ENCODE peak calls at places on chromosomes 2 and 18, in seven cellular contexts. One of them, this sample, is unnamed. For H3K9me3 and H3K4me1, the result is how much of the 10 kb centered on the place peaks cover.

GRCh38 chr2:64750817-64751285 is 97.1 kb upstream of the SERTAD2 start:
- DNase-seq in SK-N-SH: no peak
- DNase-seq in psoas muscle: peak
- DNase-seq in naive thymus-derived CD4-positive, alpha-beta T cell: peak
- DNase-seq in A549: peak
- DNase-seq in fibroblast of lung: peak
- DNase-seq in CD8-positive, alpha-beta T cell: peak
- DNase-seq in this sample: peak

GRCh38 chr18:41871229-41872000 is 83.6 kb upstream of the PIK3C3 start:
- DNase-seq in CD8-positive, alpha-beta T cell: no peak
- DNase-seq in A549: no peak
- DNase-seq in naive thymus-derived CD4-positive, alpha-beta T cell: no peak
- DNase-seq in psoas muscle: no peak
- DNase-seq in fibroblast of lung: no peak
- DNase-seq in SK-N-SH: no peak
- DNase-seq in this sample: peak

GRCh38 chr2:46098606-46099005 is 198.6 kb upstream of the EPAS1 start:
- DNase-seq in CD8-positive, alpha-beta T cell: no peak
- DNase-seq in fibroblast of lung: peak
- DNase-seq in psoas muscle: no peak
- DNase-seq in SK-N-SH: no peak
- DNase-seq in naive thymus-derived CD4-positive, alpha-beta T cell: no peak
- DNase-seq in A549: peak
- DNase-seq in this sample: no peak

GRCh38 chr2:31378389-31378788 is 36.2 kb downstream of the XDH start:
- DNase-seq in naive thymus-derived CD4-positive, alpha-beta T cell: no peak
- DNase-seq in SK-N-SH: no peak
- DNase-seq in A549: no peak
- DNase-seq in fibroblast of lung: no peak
- DNase-seq in psoas muscle: no peak
- DNase-seq in CD8-positive, alpha-beta T cell: no peak
- DNase-seq in this sample: no peak

GRCh38 chr2:83782122-83782521 is 677.0 kb downstream of the SUCLG1 start:
- DNase-seq in SK-N-SH: no peak
- DNase-seq in fibroblast of lung: no peak
- DNase-seq in CD8-positive, alpha-beta T cell: no peak
- DNase-seq in A549: peak
- DNase-seq in naive thymus-derived CD4-positive, alpha-beta T cell: no peak
- DNase-seq in psoas muscle: no peak
- DNase-seq in this sample: no peak

GRCh38 chr2:207163815-207164747 is 1.7 kb downstream of the KLF7 start:
- DNase-seq in SK-N-SH: no peak
- DNase-seq in CD8-positive, alpha-beta T cell: peak
- DNase-seq in naive thymus-derived CD4-positive, alpha-beta T cell: no peak
- DNase-seq in fibroblast of lung: peak
- DNase-seq in psoas muscle: peak
- DNase-seq in A549: peak
- DNase-seq in this sample: peak

GRCh38 chr2:233021771-233022170 is 8.7 kb upstream of the NGEF start:
- DNase-seq in SK-N-SH: no peak
- DNase-seq in CD8-positive, alpha-beta T cell: no peak
- DNase-seq in psoas muscle: no peak
- DNase-seq in A549: no peak
- DNase-seq in naive thymus-derived CD4-positive, alpha-beta T cell: no peak
- DNase-seq in fibroblast of lung: peak
- DNase-seq in this sample: no peak

GRCh38 chr2:175309799-175310198 is 128.3 kb upstream of the ATP5MC3 start:
- DNase-seq in fibroblast of lung: peak
- DNase-seq in naive thymus-derived CD4-positive, alpha-beta T cell: no peak
- DNase-seq in SK-N-SH: peak
- DNase-seq in A549: peak
- DNase-seq in CD8-positive, alpha-beta T cell: no peak
- DNase-seq in psoas muscle: no peak
- DNase-seq in this sample: peak

GRCh38 chr2:173681891-173682655 is 283.1 kb downstream of the SP3 start:
- DNase-seq in fibroblast of lung: no peak
- DNase-seq in psoas muscle: no peak
- DNase-seq in naive thymus-derived CD4-positive, alpha-beta T cell: no peak
- DNase-seq in SK-N-SH: no peak
- DNase-seq in A549: no peak
- DNase-seq in CD8-positive, alpha-beta T cell: no peak
- DNase-seq in this sample: no peak

GRCh38 chr2:101696272-101697123 is 1.0 kb upstream of the MAP4K4 start:
- DNase-seq in naive thymus-derived CD4-positive, alpha-beta T cell: peak
- DNase-seq in SK-N-SH: no peak
- DNase-seq in A549: no peak
- DNase-seq in psoas muscle: peak
- DNase-seq in CD8-positive, alpha-beta T cell: no peak
- DNase-seq in fibroblast of lung: peak
- DNase-seq in this sample: no peak

GRCh38 chr18:9688036-9688741 is 19.9 kb upstream of the RAB31 start:
- DNase-seq in psoas muscle: no peak
- DNase-seq in fibroblast of lung: peak
- DNase-seq in A549: no peak
- DNase-seq in naive thymus-derived CD4-positive, alpha-beta T cell: no peak
- DNase-seq in SK-N-SH: no peak
- DNase-seq in CD8-positive, alpha-beta T cell: no peak
- DNase-seq in this sample: no peak

GRCh38 chr2:85111819-85112281 is 21.3 kb upstream of the TCF7L1 start:
- DNase-seq in SK-N-SH: no peak
- DNase-seq in A549: no peak
- DNase-seq in psoas muscle: no peak
- DNase-seq in naive thymus-derived CD4-positive, alpha-beta T cell: no peak
- DNase-seq in CD8-positive, alpha-beta T cell: no peak
- DNase-seq in fibroblast of lung: peak
- DNase-seq in this sample: no peak

DNA sequence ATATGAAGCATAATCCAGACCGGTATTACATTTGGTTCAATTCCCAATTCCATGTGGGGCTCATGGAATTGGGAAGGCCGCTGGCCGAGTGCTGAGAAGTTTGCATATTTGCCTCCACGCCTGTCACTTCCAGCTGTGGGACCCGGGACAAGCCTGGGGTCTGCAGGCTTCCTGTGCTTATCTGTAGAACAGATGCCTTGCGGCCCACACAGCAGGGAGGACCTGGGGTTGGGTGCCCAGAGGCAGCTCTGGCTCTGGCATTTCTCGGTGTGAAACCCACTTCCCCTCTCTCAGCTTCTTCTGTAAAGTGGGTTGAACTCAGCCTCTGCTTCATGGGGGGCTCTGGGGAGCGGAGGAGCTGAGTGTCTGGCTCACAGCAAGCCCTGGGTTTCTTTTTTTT is 97.9 kb downstream of the SH3BP4 start:
- DNase-seq in A549: no peak
- DNase-seq in naive thymus-derived CD4-positive, alpha-beta T cell: no peak
- DNase-seq in psoas muscle: peak
- DNase-seq in fibroblast of lung: no peak
- DNase-seq in CD8-positive, alpha-beta T cell: no peak
- DNase-seq in SK-N-SH: peak
- DNase-seq in this sample: no peak
- H3K27ac ChIP-seq in A549: no peak
- H3K27ac ChIP-seq in naive thymus-derived CD4-positive, alpha-beta T cell: no peak
- H3K27ac ChIP-seq in psoas muscle: no peak
- H3K27ac ChIP-seq in fibroblast of lung: no peak
- H3K27ac ChIP-seq in CD8-positive, alpha-beta T cell: no peak
- H3K27ac ChIP-seq in SK-N-SH: peak
- H3K27ac ChIP-seq in this sample: no peak

DNA sequence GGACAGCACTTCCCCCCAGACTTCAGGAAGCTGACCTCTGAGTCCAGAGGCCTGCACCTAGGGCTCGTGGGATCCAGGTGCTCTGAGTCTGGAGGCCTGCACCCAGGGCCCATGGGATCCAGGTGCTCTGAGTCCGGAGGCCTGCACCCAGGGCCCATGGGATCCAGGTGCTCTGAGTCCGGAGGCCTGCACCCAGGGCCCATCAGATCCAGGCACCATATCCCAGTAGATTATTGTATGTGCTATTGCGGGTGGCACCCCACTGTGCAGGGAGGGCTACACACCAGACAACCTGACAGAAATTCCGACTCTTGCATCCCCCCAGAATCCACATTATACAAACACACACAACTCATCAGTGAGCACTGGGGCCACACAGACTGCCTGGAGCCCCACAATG is 515.2 kb downstream of the EIPR1 start:
- DNase-seq in A549: no peak
- DNase-seq in naive thymus-derived CD4-positive, alpha-beta T cell: no peak
- DNase-seq in fibroblast of lung: no peak
- DNase-seq in psoas muscle: no peak
- DNase-seq in SK-N-SH: no peak
- DNase-seq in CD8-positive, alpha-beta T cell: no peak
- DNase-seq in this sample: no peak
- H3K9me3 ChIP-seq in A549: under half
- H3K9me3 ChIP-seq in naive thymus-derived CD4-positive, alpha-beta T cell: under half
- H3K9me3 ChIP-seq in fibroblast of lung: under half
- H3K9me3 ChIP-seq in psoas muscle: under half
- H3K9me3 ChIP-seq in SK-N-SH: under half
- H3K9me3 ChIP-seq in CD8-positive, alpha-beta T cell: under half
- H3K9me3 ChIP-seq in this sample: under half

DNA sequence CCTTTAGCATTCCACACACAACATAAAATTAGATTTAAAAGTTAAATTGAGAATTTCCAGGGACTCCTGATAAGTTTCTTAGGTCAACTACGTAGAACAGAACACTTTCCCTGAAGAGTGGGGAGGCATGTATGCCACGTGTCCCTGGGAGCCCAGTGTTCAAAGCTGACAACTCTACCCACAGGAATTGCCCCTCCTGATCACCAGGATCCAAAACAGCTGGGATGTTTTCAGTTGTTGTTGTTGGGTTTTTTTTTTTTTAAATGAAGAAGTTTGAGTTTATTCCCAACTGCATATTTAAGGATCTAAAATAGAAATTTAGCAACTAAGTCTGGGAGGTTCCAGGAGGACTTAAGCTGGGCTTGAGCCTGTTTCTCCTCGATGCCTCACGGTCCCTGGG is 100.5 kb downstream of the TPGS2 start:
- DNase-seq in A549: no peak
- DNase-seq in naive thymus-derived CD4-positive, alpha-beta T cell: no peak
- DNase-seq in SK-N-SH: no peak
- DNase-seq in fibroblast of lung: no peak
- DNase-seq in psoas muscle: no peak
- DNase-seq in CD8-positive, alpha-beta T cell: no peak
- DNase-seq in this sample: no peak
- H3K4me1 ChIP-seq in A549: under half
- H3K4me1 ChIP-seq in naive thymus-derived CD4-positive, alpha-beta T cell: under half
- H3K4me1 ChIP-seq in SK-N-SH: under half
- H3K4me1 ChIP-seq in fibroblast of lung: under half
- H3K4me1 ChIP-seq in psoas muscle: under half
- H3K4me1 ChIP-seq in CD8-positive, alpha-beta T cell: under half
- H3K4me1 ChIP-seq in this sample: under half

GRCh38 chr18:48590678-48591077 is 51.8 kb downstream of the CTIF start:
- DNase-seq in SK-N-SH: no peak
- DNase-seq in naive thymus-derived CD4-positive, alpha-beta T cell: no peak
- DNase-seq in A549: peak
- DNase-seq in CD8-positive, alpha-beta T cell: no peak
- DNase-seq in fibroblast of lung: peak
- DNase-seq in psoas muscle: no peak
- DNase-seq in this sample: peak
- H3K27ac ChIP-seq in SK-N-SH: peak
- H3K27ac ChIP-seq in naive thymus-derived CD4-positive, alpha-beta T cell: no peak
- H3K27ac ChIP-seq in A549: peak
- H3K27ac ChIP-seq in CD8-positive, alpha-beta T cell: no peak
- H3K27ac ChIP-seq in fibroblast of lung: no peak
- H3K27ac ChIP-seq in psoas muscle: peak
- H3K27ac ChIP-seq in this sample: no peak

GRCh38 chr2:89775885-89776284 is 1084.4 kb downstream of the RPIA start:
- DNase-seq in naive thymus-derived CD4-positive, alpha-beta T cell: no peak
- DNase-seq in psoas muscle: no peak
- DNase-seq in A549: no peak
- DNase-seq in CD8-positive, alpha-beta T cell: no peak
- DNase-seq in SK-N-SH: no peak
- DNase-seq in fibroblast of lung: no peak
- DNase-seq in this sample: no peak
- H3K9me3 ChIP-seq in naive thymus-derived CD4-positive, alpha-beta T cell: under half
- H3K9me3 ChIP-seq in psoas muscle: half or more
- H3K9me3 ChIP-seq in A549: under half
- H3K9me3 ChIP-seq in CD8-positive, alpha-beta T cell: under half
- H3K9me3 ChIP-seq in SK-N-SH: under half
- H3K9me3 ChIP-seq in fibroblast of lung: under half
- H3K9me3 ChIP-seq in this sample: half or more

DNA sequence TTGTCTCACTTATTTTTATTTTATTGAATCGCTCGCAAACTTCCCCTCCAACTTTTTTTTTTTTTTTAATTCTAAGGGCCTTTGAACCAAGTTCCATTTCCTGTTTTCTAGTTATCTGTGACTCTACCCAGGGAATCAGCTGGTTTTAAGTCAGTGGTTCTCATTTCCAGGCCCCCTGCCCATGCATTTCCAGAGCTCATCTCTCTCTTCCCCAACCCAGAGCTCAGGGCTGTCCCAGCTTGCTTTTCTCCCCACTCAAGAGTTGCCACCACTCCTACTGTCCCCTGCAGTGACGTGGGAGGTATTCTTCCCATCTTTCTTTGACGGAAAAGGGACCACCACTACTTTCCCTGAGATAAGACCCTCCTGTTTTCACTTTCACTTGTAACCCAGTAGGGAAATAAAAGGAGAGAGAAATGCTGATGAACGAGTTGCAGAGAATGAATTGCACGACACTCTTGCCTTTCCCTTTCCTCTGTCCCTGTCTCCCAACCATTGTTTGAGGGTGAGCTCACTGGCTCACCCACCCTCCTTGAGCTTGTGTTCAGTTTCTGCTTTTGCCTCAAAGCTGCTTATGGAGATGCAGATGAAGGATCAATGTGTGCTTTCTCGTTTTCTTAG is 42.1 kb downstream of the TET3 start:
- DNase-seq in psoas muscle: no peak
- DNase-seq in SK-N-SH: no peak
- DNase-seq in fibroblast of lung: no peak
- DNase-seq in A549: no peak
- DNase-seq in CD8-positive, alpha-beta T cell: no peak
- DNase-seq in naive thymus-derived CD4-positive, alpha-beta T cell: peak
- DNase-seq in this sample: no peak
- H3K4me1 ChIP-seq in psoas muscle: under half
- H3K4me1 ChIP-seq in SK-N-SH: under half
- H3K4me1 ChIP-seq in fibroblast of lung: under half
- H3K4me1 ChIP-seq in A549: under half
- H3K4me1 ChIP-seq in CD8-positive, alpha-beta T cell: half or more
- H3K4me1 ChIP-seq in naive thymus-derived CD4-positive, alpha-beta T cell: half or more
- H3K4me1 ChIP-seq in this sample: under half